ENCODE peak calls at places on chromosomes 11 and 22, in six cellular contexts. W, C, R, N, T and J are unnamed samples.
A peak's percentile ranks its signal among the peaks of the same experiment; 100 is the strongest.

GRCh38 chr11:94832604-94833238 is 64.6 kb downstream of the AMOTL1 start:
- DNase-seq in W (no peak), C (no peak), R (no peak), N (no peak), T (no peak), J (no peak)

GRCh38 chr11:124085583-124085982 is 29.7 kb upstream of the VWA5A start:
- DNase-seq in W (no peak), C (no peak), R (no peak), N (no peak), T (no peak), J (no peak)

GRCh38 chr22:48811885-48812284 is 1015.8 kb downstream of the BRD1 start:
- DNase-seq in W (no peak), C (peak; percentile 59), R (no peak), N (no peak), T (no peak), J (no peak)

GRCh38 chr11:46278387-46279173 is 1.1 kb downstream of the CREB3L1 start:
- DNase-seq in W (peak; percentile 79), C (no peak), R (no peak), N (peak; percentile 9), T (peak; percentile 87), J (peak; percentile 66)

GRCh38 chr11:12606597-12606996 is 67.6 kb upstream of the TEAD1 start:
- DNase-seq in W (no peak), C (no peak), R (no peak), N (no peak), T (peak; percentile 72), J (no peak)

GRCh38 chr11:92790376-92790775 is 179.1 kb upstream of the MTNR1B start:
- DNase-seq in W (no peak), C (no peak), R (no peak), N (no peak), T (no peak), J (no peak)

GRCh38 chr11:38221295-38221694 is 1623.3 kb upstream of the RAG2 start:
- DNase-seq in W (no peak), C (no peak), R (no peak), N (no peak), T (no peak), J (no peak)

GRCh38 chr11:123308077-123308476 is 113.0 kb upstream of the CLMP start:
- DNase-seq in W (no peak), C (peak; percentile 31), R (no peak), N (no peak), T (peak; percentile 84), J (no peak)

GRCh38 chr11:47992959-47993820 is 12.8 kb downstream of the PTPRJ start:
- DNase-seq in W (no peak), C (no peak), R (peak; percentile 42), N (no peak), T (peak; percentile 41), J (peak; percentile 77)

GRCh38 chr11:88208742-88209141 is 33.5 kb upstream of the RAB38 start:
- DNase-seq in W (no peak), C (no peak), R (no peak), N (no peak), T (no peak), J (peak; percentile 84)

GRCh38 chr11:40445391-40445790 is 1014.1 kb downstream of the LRRC4C start:
- DNase-seq in W (no peak), C (no peak), R (peak; percentile 78), N (no peak), T (no peak), J (no peak)

GRCh38 chr11:60080523-60080922 is 7.9 kb upstream of the MS4A2 start:
- DNase-seq in W (no peak), C (no peak), R (no peak), N (no peak), T (no peak), J (peak; percentile 56)

GRCh38 chr11:44950625-44951472 is at the start of gene TP53I11:
- DNase-seq in W (peak; percentile 86), C (peak; percentile 31), R (no peak), N (peak; percentile 46), T (peak; percentile 96), J (peak; percentile 45)

GRCh38 chr11:132576706-132577105 is 955.6 kb downstream of the OPCML start:
- DNase-seq in W (no peak), C (no peak), R (peak; percentile 79), N (no peak), T (peak; percentile 86), J (no peak)

GRCh38 chr22:29454186-29454745 is 15.9 kb downstream of the RFPL1 start:
- DNase-seq in W (no peak), C (no peak), R (no peak), N (no peak), T (no peak), J (no peak)

GRCh38 chr22:27318516-27318915 is 483.0 kb downstream of the MN1 start:
- DNase-seq in W (no peak), C (no peak), R (no peak), N (no peak), T (peak; percentile 73), J (peak; percentile 18)